ENCODE peak calls at places on chromosome 19, in five cellular contexts. Y is breast epithelium, X is Peyer's patch, S is HCT116, B is transverse colon. Q is an unnamed sample. For H3K4me1, the result is how much of the 10 kb centered on the place peaks cover.

GRCh38 chr19:51076602-51077213 is 6.0 kb downstream of the KLK14 start:
- DNase-seq in Y (no peak), X (no peak), S (no peak), B (no peak), Q (no peak)

GRCh38 chr19:40398417-40399056 is 8.6 kb upstream of the HIPK4 start:
- DNase-seq in Y (peak), X (peak), S (no peak), B (peak), Q (peak)

GRCh38 chr19:32130241-32130753 is 215.1 kb upstream of the ZNF507 start:
- DNase-seq in Y (no peak), X (no peak), S (no peak), B (no peak), Q (no peak)

GRCh38 chr19:48754950-48755645 is at the start of gene FGF21:
- DNase-seq in Y (no peak), X (no peak), S (no peak), B (no peak), Q (peak)

GRCh38 chr19:33905937-33906577 is 109.4 kb downstream of the KCTD15 start:
- DNase-seq in Y (peak), X (peak), S (no peak), B (peak), Q (peak)

GRCh38 chr19:14347999-14348889 is 33.0 kb upstream of the ADGRE5 start:
- DNase-seq in Y (peak), X (peak), S (no peak), B (peak), Q (peak)

GRCh38 chr19:3547301-3547731 is 8.3 kb downstream of the TEKTIP1 start:
- DNase-seq in Y (no peak), X (no peak), S (no peak), B (no peak), Q (no peak)

GRCh38 chr19:11321206-11322126 is 18.0 kb downstream of the RAB3D start:
- DNase-seq in Y (no peak), X (no peak), S (no peak), B (no peak), Q (no peak)

GRCh38 chr19:34041922-34042521 is 130.3 kb upstream of the LSM14A start:
- DNase-seq in Y (peak), X (peak), S (peak), B (peak), Q (peak)

GRCh38 chr19:7460562-7460966 is 28.3 kb downstream of the PEX11G start:
- DNase-seq in Y (no peak), X (no peak), S (no peak), B (no peak), Q (no peak)

DNA sequence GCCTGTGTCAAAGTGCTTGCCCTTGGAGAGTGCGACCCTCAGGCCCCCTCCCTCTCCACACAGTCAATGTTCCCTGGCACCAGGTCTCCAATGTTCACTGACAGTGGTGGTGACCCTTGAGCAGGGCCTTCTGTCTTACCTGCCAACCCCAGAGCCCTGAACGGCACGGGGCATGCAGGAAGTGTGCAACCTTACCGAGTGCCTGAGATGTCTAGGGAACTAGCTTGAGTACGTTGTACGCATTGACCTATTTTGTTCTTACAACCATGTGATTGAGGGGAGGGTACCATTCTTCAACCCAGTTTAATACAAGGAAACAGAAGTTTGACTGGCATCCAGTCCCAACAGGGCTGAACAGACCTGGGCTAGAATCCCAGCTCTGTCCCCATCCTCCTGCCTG is 13.2 kb downstream of the MAG start:
- DNase-seq in Y (no peak), X (no peak), S (no peak), B (no peak), Q (no peak)
- H3K4me1 ChIP-seq in Y (under half), X (under half), S (under half), B (under half), Q (under half)

GRCh38 chr19:2047076-2047448 is 4.0 kb downstream of the MKNK2 start:
- DNase-seq in Y (no peak), X (no peak), S (no peak), B (no peak), Q (no peak)
- H3K4me1 ChIP-seq in Y (half or more), X (under half), S (half or more), B (half or more), Q (under half)

GRCh38 chr19:16376649-16377048 is 52.0 kb downstream of the KLF2 start:
- DNase-seq in Y (no peak), X (peak), S (no peak), B (no peak), Q (peak)

GRCh38 chr19:16376241-16376640 is 51.6 kb downstream of the KLF2 start:
- DNase-seq in Y (no peak), X (no peak), S (no peak), B (no peak), Q (peak)

GRCh38 chr19:16378291-16378889 is 53.8 kb downstream of the KLF2 start:
- DNase-seq in Y (no peak), X (no peak), S (no peak), B (no peak), Q (no peak)

GRCh38 chr19:16375936-16376185 is 51.2 kb downstream of the KLF2 start:
- DNase-seq in Y (no peak), X (no peak), S (no peak), B (no peak), Q (no peak)

GRCh38 chr19:16377521-16377920 is 52.9 kb downstream of the KLF2 start:
- DNase-seq in Y (no peak), X (no peak), S (no peak), B (no peak), Q (peak)
- H3K4me1 ChIP-seq in Y (under half), X (under half), S (under half), B (under half), Q (under half)

GRCh38 chr19:46633130-46633529 is 2.9 kb downstream of the GNG8 start:
- DNase-seq in Y (no peak), X (no peak), S (no peak), B (no peak), Q (no peak)
- H3K4me1 ChIP-seq in Y (under half), X (under half), S (under half), B (under half), Q (under half)

DNA sequence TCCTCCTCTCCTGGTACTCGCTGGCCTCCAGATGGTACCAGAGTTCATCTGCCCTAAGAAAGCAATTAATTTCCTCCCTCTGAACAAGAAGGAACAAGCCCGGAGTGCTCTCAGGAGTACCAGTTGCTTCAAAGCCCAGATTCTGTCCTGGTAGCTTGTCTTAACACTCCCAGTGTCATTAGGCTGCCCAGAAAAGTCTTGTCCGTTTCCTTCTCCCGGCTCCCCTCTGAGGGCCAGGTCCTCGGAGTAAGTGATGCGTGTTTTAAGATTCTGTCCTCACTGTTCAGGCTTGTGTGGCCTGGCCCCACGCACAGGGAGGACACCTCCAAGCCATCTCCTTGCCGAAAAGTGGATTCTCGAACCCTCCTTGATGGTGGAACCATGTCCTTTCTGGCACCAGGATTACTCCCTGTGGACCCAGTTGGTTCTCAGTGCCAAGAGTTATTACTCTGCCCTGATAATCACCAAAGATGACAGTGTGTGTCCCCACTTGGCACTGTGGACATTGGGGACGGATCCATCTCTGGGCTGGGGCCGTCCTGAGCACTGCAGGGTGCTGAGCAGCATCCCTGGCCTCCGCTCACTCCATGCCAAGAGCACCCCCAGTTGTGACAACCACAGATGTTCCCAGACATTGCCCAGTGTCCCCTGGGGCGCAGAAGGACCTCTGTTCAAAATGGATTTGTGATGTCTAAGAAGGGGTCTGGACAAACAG is 52.5 kb downstream of the RFX2 start:
- DNase-seq in Y (peak), X (peak), S (no peak), B (no peak), Q (no peak)
- H3K4me1 ChIP-seq in Y (under half), X (under half), S (under half), B (half or more), Q (under half)

GRCh38 chr19:38401148-38401547 is 1.7 kb upstream of the FAM98C start:
- DNase-seq in Y (no peak), X (no peak), S (no peak), B (no peak), Q (no peak)

GRCh38 chr19:38400361-38400760 is 2.5 kb upstream of the FAM98C start:
- DNase-seq in Y (no peak), X (no peak), S (no peak), B (no peak), Q (no peak)

GRCh38 chr19:38404858-38405257 is 2.0 kb downstream of the FAM98C start:
- DNase-seq in Y (no peak), X (no peak), S (no peak), B (no peak), Q (no peak)

GRCh38 chr19:38402967-38403674 is at the start of gene FAM98C:
- DNase-seq in Y (peak), X (peak), S (peak), B (peak), Q (peak)

DNA sequence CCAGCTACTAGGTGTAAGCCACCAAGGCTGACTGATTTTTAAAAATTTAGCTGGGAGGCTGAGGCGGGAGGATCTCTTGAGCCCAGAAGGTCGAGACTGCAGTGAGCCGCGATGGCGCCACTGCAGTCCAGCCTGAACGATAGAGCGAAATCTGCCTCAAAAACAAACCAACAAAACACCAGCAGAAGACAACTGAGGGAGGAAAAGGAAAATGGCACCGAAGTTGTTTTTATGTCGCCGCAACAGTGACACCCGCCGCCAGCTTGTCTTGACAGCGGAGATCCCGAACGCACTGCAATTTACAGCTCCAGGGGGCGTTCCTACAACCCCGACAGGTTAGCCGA is 298 bp upstream of the FAM98C start:
- DNase-seq in Y (no peak), X (no peak), S (no peak), B (no peak), Q (no peak)
- H3K4me1 ChIP-seq in Y (under half), X (under half), S (under half), B (under half), Q (under half)

DNA sequence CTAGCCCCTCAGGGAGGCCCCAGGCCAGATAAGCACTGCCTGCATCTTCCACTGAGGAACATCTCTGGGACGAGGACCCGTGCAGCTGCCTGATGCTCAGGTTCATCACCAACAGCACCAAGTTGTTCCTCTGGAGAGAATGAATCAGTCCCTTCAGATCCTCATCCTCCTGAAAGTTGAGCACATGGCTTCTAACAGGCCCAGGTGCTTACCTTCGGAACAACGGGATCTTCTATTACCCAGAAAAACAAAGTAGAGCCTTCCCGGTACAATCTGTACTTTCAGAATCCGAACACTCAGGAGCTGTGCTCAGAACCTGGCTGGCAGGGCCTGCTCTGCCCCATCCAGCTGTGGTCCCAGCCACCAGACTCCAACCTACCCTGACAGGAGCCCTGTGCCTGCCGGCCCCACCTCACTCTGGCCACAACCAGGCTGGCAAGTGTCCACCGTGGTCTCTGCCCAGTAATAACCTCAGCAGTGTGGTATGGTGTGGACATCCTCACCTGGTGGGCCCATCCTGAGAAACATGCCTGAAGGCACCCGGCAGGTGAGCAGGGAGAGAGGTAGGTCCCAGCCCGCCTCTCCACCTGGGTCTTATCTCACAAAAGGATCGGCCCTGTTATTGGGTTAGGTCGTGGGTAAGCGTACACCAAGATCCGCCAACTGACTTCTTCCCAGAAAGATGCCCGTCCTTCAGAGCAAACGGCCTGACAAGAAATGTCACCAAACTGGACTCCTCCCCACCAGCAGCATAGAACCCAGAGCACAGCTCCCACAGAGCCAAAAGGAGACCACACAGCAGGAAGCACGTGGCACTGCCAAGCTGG is 34.1 kb downstream of the ELL start:
- DNase-seq in Y (no peak), X (no peak), S (no peak), B (no peak), Q (no peak)
- H3K4me1 ChIP-seq in Y (under half), X (under half), S (under half), B (half or more), Q (under half)

Q was measured in H9.